ENCODE peak calls at places on chromosome 13, in nine cellular contexts. S, F, I, B, D, E, Y, G and Q are unnamed samples.

GRCh38 chr13:28316129-28316528 is 177.8 kb downstream of the PAN3 start:
- DNase-seq in S (no peak), Y (no peak), E (no peak), B (no peak), I (no peak), F (no peak), G (no peak), D (no peak), Q (no peak)

GRCh38 chr13:40585911-40586471 is 80.5 kb downstream of the FOXO1 start:
- DNase-seq in F (no peak), G (no peak), B (no peak), D (no peak), S (no peak), Y (no peak), E (no peak), I (no peak), Q (no peak)

GRCh38 chr13:96091164-96091931 is 1.4 kb downstream of the HS6ST3 start:
- DNase-seq in F (peak), B (peak), S (no peak), Y (peak), D (no peak), I (peak), E (no peak), G (no peak), Q (no peak)

GRCh38 chr13:24459234-24459633 is 53.3 kb downstream of the PARP4 start:
- DNase-seq in G (no peak), E (peak), F (no peak), B (no peak), Y (no peak), D (no peak), I (no peak), S (no peak), Q (no peak)

GRCh38 chr13:58994778-58995177 is 1169.0 kb downstream of the DIAPH3 start:
- DNase-seq in S (no peak), B (no peak), F (no peak), D (no peak), Y (no peak), E (no peak), I (no peak), G (no peak), Q (no peak)

GRCh38 chr13:77751513-77752456 is 54.3 kb downstream of the SLAIN1 start:
- DNase-seq in S (no peak), Y (peak), D (peak), I (no peak), B (no peak), E (peak), G (peak), F (no peak), Q (peak)

GRCh38 chr13:111516712-111517640 is 196.5 kb downstream of the TEX29 start:
- DNase-seq in E (no peak), F (no peak), Y (no peak), S (no peak), G (no peak), B (no peak), I (no peak), D (no peak), Q (no peak)

GRCh38 chr13:91270031-91270430 is 77.5 kb upstream of the MIR17HG start:
- DNase-seq in S (no peak), E (no peak), F (no peak), G (no peak), Y (no peak), B (no peak), D (no peak), I (no peak), Q (no peak)

GRCh38 chr13:30196025-30196424 is 111.3 kb downstream of the KATNAL1 start:
- DNase-seq in S (no peak), D (no peak), Y (no peak), I (no peak), F (no peak), B (no peak), G (no peak), E (no peak), Q (no peak)

GRCh38 chr13:67554746-67555452 is 324.8 kb upstream of the PCDH9 start:
- DNase-seq in Y (no peak), G (no peak), D (no peak), S (no peak), E (no peak), F (no peak), B (no peak), I (no peak), Q (no peak)

GRCh38 chr13:31896427-31896826 is 135.1 kb upstream of the FRY start:
- DNase-seq in F (peak), Y (no peak), E (no peak), G (no peak), I (no peak), D (no peak), B (no peak), S (no peak), Q (no peak)

GRCh38 chr13:22665531-22665930 is 515.2 kb upstream of the SGCG start:
- DNase-seq in B (no peak), F (no peak), Y (no peak), G (no peak), D (no peak), I (no peak), S (no peak), E (no peak), Q (no peak)

GRCh38 chr13:65555973-65556372 is 1674.2 kb downstream of the PCDH9 start:
- DNase-seq in E (no peak), D (no peak), I (no peak), S (no peak), F (no peak), G (no peak), B (no peak), Y (no peak), Q (no peak)

GRCh38 chr13:43042410-43042921 is 19.1 kb downstream of the DNAJC15 start:
- DNase-seq in Y (no peak), F (no peak), I (no peak), B (no peak), D (no peak), G (no peak), E (no peak), S (no peak), Q (no peak)

GRCh38 chr13:52061587-52061986 is 37.1 kb downstream of the UTP14C start:
- DNase-seq in G (no peak), I (no peak), S (no peak), F (no peak), E (no peak), B (no peak), Y (no peak), D (no peak), Q (no peak)

GRCh38 chr13:91241249-91241648 is 106.2 kb upstream of the MIR17HG start:
- DNase-seq in Y (no peak), G (no peak), B (no peak), F (no peak), I (no peak), D (no peak), E (no peak), S (no peak), Q (no peak)

GRCh38 chr13:70424928-70425327 is 316.7 kb upstream of the KLHL1 start:
- DNase-seq in I (no peak), Y (no peak), G (no peak), F (no peak), B (no peak), E (no peak), D (no peak), S (no peak), Q (no peak)

GRCh38 chr13:102231486-102231885 is 170.4 kb downstream of the FGF14 start:
- DNase-seq in S (no peak), D (no peak), Y (no peak), I (no peak), E (no peak), F (no peak), G (no peak), B (no peak), Q (no peak)

GRCh38 chr13:51806571-51806970 is 2.6 kb upstream of the DHRS12 start:
- DNase-seq in D (no peak), F (no peak), S (no peak), G (no peak), Y (no peak), B (no peak), E (no peak), I (no peak), Q (no peak)

GRCh38 chr13:31625115-31625514 is 114.2 kb upstream of the RXFP2 start:
- DNase-seq in S (no peak), B (no peak), F (no peak), Y (no peak), D (no peak), E (no peak), G (no peak), I (no peak), Q (no peak)

GRCh38 chr13:30216111-30216510 is 91.2 kb downstream of the KATNAL1 start:
- DNase-seq in B (no peak), I (no peak), D (no peak), F (no peak), G (no peak), Y (no peak), E (no peak), S (no peak), Q (no peak)

GRCh38 chr13:69903081-69903480 is 204.5 kb upstream of the ATXN8OS start:
- DNase-seq in S (no peak), F (no peak), D (no peak), B (no peak), E (no peak), G (no peak), I (no peak), Y (no peak), Q (no peak)

GRCh38 chr13:85806553-85807175 is 7.4 kb upstream of the SLITRK6 start:
- DNase-seq in D (no peak), S (no peak), Y (no peak), E (peak), F (no peak), B (no peak), I (no peak), G (no peak), Q (no peak)

GRCh38 chr13:29195459-29195858 is 375.3 kb downstream of the MTUS2 start:
- DNase-seq in G (no peak), D (no peak), E (no peak), I (no peak), S (no peak), Y (no peak), F (no peak), B (no peak), Q (no peak)

GRCh38 chr13:30049692-30050091 is 199.3 kb upstream of the UBL3 start:
- DNase-seq in D (no peak), Y (no peak), G (no peak), E (no peak), B (no peak), F (peak), S (no peak), I (no peak), Q (no peak)

GRCh38 chr13:45847554-45848224 is 3.9 kb downstream of the SIAH3 start:
- DNase-seq in I (no peak), B (no peak), F (no peak), G (no peak), S (no peak), D (no peak), E (no peak), Y (no peak), Q (peak)

GRCh38 chr13:52411629-52412028 is 5.7 kb upstream of the THSD1 start:
- DNase-seq in F (no peak), I (no peak), E (peak), D (no peak), Y (no peak), B (no peak), G (no peak), S (no peak), Q (peak)